ENCODE peak calls at places on chromosome 1, in five cellular contexts. L is thyroid gland, A is NB4, Z is body of pancreas, I is heart left ventricle. V is an unnamed sample.

GRCh38 chr1:167795810-167796740 is 74.3 kb downstream of the MPZL1 start:
- DNase-seq in L (no peak), A (no peak), Z (no peak), I (peak; percentile 35), V (no peak)

GRCh38 chr1:62356257-62356835 is 37.1 kb upstream of the KANK4 start:
- DNase-seq in L (no peak), A (peak; percentile 63), Z (no peak), I (no peak), V (peak; percentile 73)

GRCh38 chr1:27606708-27607238 is 2.8 kb upstream of the AHDC1 start:
- DNase-seq in L (no peak), A (peak; percentile 67), Z (no peak), I (no peak), V (no peak)

GRCh38 chr1:155976062-155976912 is 2.1 kb downstream of the ARHGEF2 start:
- DNase-seq in L (peak; percentile 92), A (peak; percentile 97), Z (peak; percentile 46), I (peak; percentile 68), V (peak; percentile 59)

GRCh38 chr1:234608720-234609527 is 1.1 kb downstream of the IRF2BP2 start:
- DNase-seq in L (peak; percentile 47), A (peak; percentile 77), Z (peak; percentile 64), I (peak; percentile 41), V (no peak)

GRCh38 chr1:119045091-119045746 is 57.1 kb upstream of the TBX15 start:
- DNase-seq in L (no peak), A (no peak), Z (no peak), I (no peak), V (no peak)

GRCh38 chr1:153220606-153221303 is 3.4 kb downstream of the PRR9 start:
- DNase-seq in L (no peak), A (no peak), Z (no peak), I (no peak), V (no peak)

GRCh38 chr1:223844521-223844961 is 1.2 kb downstream of the TP53BP2 start:
- DNase-seq in L (no peak), A (no peak), Z (no peak), I (no peak), V (no peak)

GRCh38 chr1:181317261-181317924 is 165.9 kb upstream of the CACNA1E start:
- DNase-seq in L (no peak), A (no peak), Z (no peak), I (no peak), V (no peak)

GRCh38 chr1:207863893-207864535 is 46.9 kb downstream of the CD34 start:
- DNase-seq in L (no peak), A (peak; percentile 90), Z (no peak), I (peak; percentile 57), V (no peak)

GRCh38 chr1:240468616-240469015 is 143.3 kb downstream of the GREM2 start:
- DNase-seq in L (no peak), A (no peak), Z (no peak), I (no peak), V (no peak)

GRCh38 chr1:207831517-207832327 is 79.2 kb downstream of the CD34 start:
- DNase-seq in L (no peak), A (no peak), Z (no peak), I (no peak), V (no peak)

GRCh38 chr1:89624314-89624713 is 8.6 kb upstream of the LRRC8C start:
- DNase-seq in L (no peak), A (no peak), Z (no peak), I (no peak), V (no peak)

GRCh38 chr1:111553199-111553598 is 49.8 kb upstream of the ADORA3 start:
- DNase-seq in L (no peak), A (no peak), Z (no peak), I (no peak), V (peak; percentile 31)

GRCh38 chr1:29186707-29187106 is 5.0 kb upstream of the SRSF4 start:
- DNase-seq in L (no peak), A (no peak), Z (no peak), I (no peak), V (no peak)

GRCh38 chr1:233675893-233676292 is 62.0 kb downstream of the KCNK1 start:
- DNase-seq in L (no peak), A (no peak), Z (no peak), I (no peak), V (no peak)

GRCh38 chr1:41418868-41419583 is 57.8 kb downstream of the FOXO6 start:
- DNase-seq in L (peak; percentile 33), A (no peak), Z (peak; percentile 83), I (peak; percentile 91), V (peak; percentile 99)

GRCh38 chr1:193308438-193308837 is 122.0 kb upstream of the B3GALT2 start:
- DNase-seq in L (no peak), A (no peak), Z (no peak), I (no peak), V (no peak)

GRCh38 chr1:89271616-89272015 is 1.0 kb downstream of the GBP5 start:
- DNase-seq in L (no peak), A (peak; percentile 42), Z (no peak), I (no peak), V (no peak)

GRCh38 chr1:77984629-77985028 is 5.8 kb upstream of the FUBP1 start:
- DNase-seq in L (no peak), A (no peak), Z (peak; percentile 71), I (no peak), V (no peak)

GRCh38 chr1:224697888-224698450 is 81.9 kb downstream of the CNIH3 start:
- DNase-seq in L (no peak), A (no peak), Z (no peak), I (no peak), V (no peak)

GRCh38 chr1:12001249-12001917 is 17.9 kb upstream of the MIIP start:
- DNase-seq in L (no peak), A (peak; percentile 69), Z (peak; percentile 36), I (no peak), V (no peak)

GRCh38 chr1:61852693-61853060 is 110.4 kb downstream of the PATJ start:
- DNase-seq in L (no peak), A (no peak), Z (no peak), I (no peak), V (no peak)

GRCh38 chr1:58062635-58063034 is 483.9 kb downstream of the OMA1 start:
- DNase-seq in L (no peak), A (no peak), Z (no peak), I (no peak), V (no peak)

GRCh38 chr1:58060548-58061170 is 485.9 kb downstream of the OMA1 start:
- DNase-seq in L (no peak), A (no peak), Z (no peak), I (no peak), V (no peak)

GRCh38 chr1:58063095-58063494 is 483.4 kb downstream of the OMA1 start:
- DNase-seq in L (no peak), A (no peak), Z (no peak), I (no peak), V (no peak)

GRCh38 chr1:58057820-58058219 is 488.7 kb downstream of the OMA1 start:
- DNase-seq in L (no peak), A (no peak), Z (no peak), I (no peak), V (no peak)
- TF ChIP-seq POLR2A in L (no peak), A (no peak), Z (no peak), I (no peak), V (no peak)

GRCh38 chr1:151995774-151996173 is 2.1 kb upstream of the S100A10 start:
- DNase-seq in L (no peak), A (no peak), Z (no peak), I (no peak), V (no peak)

GRCh38 chr1:151993084-151993733 is 450 bp downstream of the S100A10 start:
- DNase-seq in L (no peak), A (peak; percentile 75), Z (peak; percentile 32), I (peak; percentile 58), V (no peak)

GRCh38 chr1:151992345-151993083 is 1.1 kb downstream of the S100A10 start:
- DNase-seq in L (peak; percentile 53), A (peak; percentile 90), Z (peak; percentile 87), I (peak; percentile 90), V (no peak)

GRCh38 chr1:151994956-151995355 is 1.3 kb upstream of the S100A10 start:
- DNase-seq in L (no peak), A (no peak), Z (peak; percentile 36), I (no peak), V (no peak)

DNA sequence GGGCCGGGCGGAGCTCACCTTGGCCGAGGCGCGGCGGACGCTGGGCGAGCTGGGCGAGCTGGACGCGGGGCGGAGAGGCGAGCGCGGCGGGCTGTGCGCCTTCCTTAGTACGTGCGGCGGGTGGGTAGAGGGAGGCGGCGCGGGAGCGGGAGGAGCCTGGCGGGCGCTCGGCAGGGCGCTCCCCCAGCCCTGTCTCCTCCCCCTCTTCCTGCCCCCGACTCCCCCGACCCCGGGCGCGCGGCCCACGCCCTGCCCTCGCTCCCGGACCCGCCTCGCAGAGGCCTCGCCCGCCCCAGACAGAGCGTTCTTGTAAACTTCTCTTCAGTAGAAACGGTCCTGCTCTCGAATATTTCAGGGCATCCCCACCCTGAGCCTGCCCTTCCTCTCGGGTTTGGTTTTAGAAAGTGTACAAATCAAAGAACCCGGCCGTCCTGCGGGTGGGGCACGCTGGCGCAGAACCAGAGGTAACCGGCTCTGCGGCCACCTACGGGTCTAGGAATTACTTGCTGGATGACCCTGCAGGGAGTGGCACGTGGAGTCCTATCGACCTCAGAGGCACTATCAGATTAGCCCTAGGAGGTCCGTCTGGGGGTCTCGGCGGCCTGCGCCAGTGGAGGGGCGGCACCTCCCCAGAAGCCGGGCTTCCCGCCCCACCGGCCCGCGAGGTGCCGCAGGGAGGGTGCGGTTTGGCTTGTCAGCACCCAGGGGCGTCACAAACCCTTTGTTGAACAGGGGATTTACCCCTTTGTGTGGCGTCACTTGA is at the start of gene S100A10:
- DNase-seq in L (peak; percentile 69), A (peak; percentile 86), Z (peak; percentile 77), I (peak; percentile 88), V (no peak)
- TF ChIP-seq POLR2A in L (no peak), A (peak; percentile 50), Z (peak; percentile 70), I (peak; percentile 77), V (peak; percentile 98)

GRCh38 chr1:229360417-229360816 is 17.6 kb upstream of the CCSAP start:
- DNase-seq in L (no peak), A (no peak), Z (no peak), I (no peak), V (no peak)

GRCh38 chr1:229354226-229354625 is 11.4 kb upstream of the CCSAP start:
- DNase-seq in L (no peak), A (no peak), Z (no peak), I (no peak), V (no peak)

GRCh38 chr1:229352975-229353374 is 10.1 kb upstream of the CCSAP start:
- DNase-seq in L (no peak), A (no peak), Z (no peak), I (no peak), V (no peak)

GRCh38 chr1:229349463-229350385 is 6.9 kb upstream of the CCSAP start:
- DNase-seq in L (no peak), A (no peak), Z (no peak), I (no peak), V (no peak)

GRCh38 chr1:229355661-229356060 is 12.8 kb upstream of the CCSAP start:
- DNase-seq in L (no peak), A (no peak), Z (no peak), I (no peak), V (no peak)
- TF ChIP-seq POLR2A in L (no peak), A (no peak), Z (no peak), I (no peak), V (no peak)

GRCh38 chr1:67752306-67752705 is 67.3 kb downstream of the GADD45A start:
- DNase-seq in L (no peak), A (no peak), Z (no peak), I (no peak), V (no peak)
- TF ChIP-seq POLR2A in L (no peak), A (no peak), Z (no peak), I (no peak), V (no peak)